ENCODE peak calls at places on chromosomes 11 and 22, in ten cellular contexts. R is iPS DF 6.9; U is left ventricle myocardium inferior; M is NCI-H1092 treated with DMSO at 0.1 percent for 48 hours; F is activated CD8-positive, alpha-beta T cell treated with anti-CD3 and anti-CD28 coated beads, Interleukin-2, amount 10 ng/mL, durations not matched to agents 7 days and 5 days; K is stimulated activated CD4-positive, alpha-beta T cell treated with anti-CD3 and anti-CD28 coated beads, Interleukin-4, amount 100 ng/mL, for 48 hours; W is skeletal muscle cell; B is naive thymus-derived CD8-positive, alpha-beta T cell; X is GM19239; Y is SW480. E is an unnamed sample.

GRCh38 chr11:1912314-1912878 is 7.1 kb upstream of the TNNT3 start:
- DNase-seq in R (no peak), W (no peak), Y (no peak), U (peak; percentile 16), B (no peak), F (no peak), X (no peak), K (no peak), M (no peak), E (no peak)

GRCh38 chr11:8634498-8634897 is 40.5 kb upstream of the STK33 start:
- DNase-seq in W (no peak), M (no peak), K (no peak), Y (no peak), B (no peak), R (no peak), F (no peak), X (no peak), U (no peak), E (no peak)

GRCh38 chr11:10295056-10295901 is 1.3 kb upstream of the SBF2 start:
- DNase-seq in B (peak; percentile 11), X (no peak), K (no peak), U (no peak), W (no peak), M (no peak), R (no peak), Y (no peak), F (no peak), E (no peak)

GRCh38 chr11:74707602-74708510 is 23.4 kb downstream of the CHRDL2 start:
- DNase-seq in U (no peak), Y (no peak), X (no peak), R (no peak), B (no peak), F (no peak), K (no peak), M (no peak), W (no peak), E (no peak)

GRCh38 chr11:64918056-64918455 is 1.0 kb upstream of the ATG2A start:
- DNase-seq in B (no peak), X (no peak), U (no peak), R (no peak), M (peak; percentile 10), W (peak; percentile 17), F (peak; percentile 40), K (no peak), Y (no peak), E (no peak)

GRCh38 chr11:31958086-31958735 is 132.7 kb upstream of the RCN1 start:
- DNase-seq in K (peak; percentile 61), Y (peak; percentile 31), F (peak; percentile 66), U (peak; percentile 75), X (peak; percentile 45), W (no peak), R (peak; percentile 54), M (no peak), B (peak; percentile 41), E (peak; percentile 46)

GRCh38 chr22:43726964-43727543 is 85.1 kb downstream of the EFCAB6 start:
- DNase-seq in Y (no peak), R (no peak), U (no peak), M (no peak), B (no peak), X (no peak), W (no peak), F (no peak), K (no peak), E (no peak)

GRCh38 chr11:57530215-57530595 is 349 bp downstream of the TIMM10 start:
- DNase-seq in X (no peak), Y (peak; percentile 10), B (no peak), F (no peak), M (no peak), R (no peak), U (no peak), K (no peak), W (no peak), E (peak; percentile 66)

GRCh38 chr11:87926250-87926970 is 248.8 kb downstream of the RAB38 start:
- DNase-seq in U (no peak), R (no peak), M (no peak), F (no peak), B (no peak), Y (peak; percentile 23), K (no peak), X (no peak), W (peak; percentile 88), E (no peak)

GRCh38 chr22:17117890-17118289 is 3.3 kb downstream of the TMEM121B start:
- DNase-seq in R (no peak), U (no peak), W (no peak), B (peak; percentile 41), X (no peak), K (no peak), F (peak; percentile 41), Y (no peak), M (no peak), E (no peak)

GRCh38 chr11:1928891-1929541 is 9.5 kb downstream of the TNNT3 start:
- DNase-seq in Y (no peak), F (no peak), R (no peak), X (no peak), M (no peak), W (no peak), B (no peak), U (no peak), K (no peak), E (no peak)

GRCh38 chr11:58227956-58228615 is 632 bp downstream of the OR10Q1 start:
- DNase-seq in B (no peak), X (no peak), U (no peak), M (no peak), W (no peak), R (no peak), K (no peak), Y (no peak), F (no peak), E (no peak)

GRCh38 chr22:22748297-22748743 is 103.9 kb downstream of the GGTLC2 start:
- DNase-seq in M (peak; percentile 1), X (peak; percentile 19), K (peak; percentile 6), F (peak; percentile 63), Y (peak; percentile 14), R (no peak), W (peak; percentile 19), B (peak; percentile 17), U (no peak), E (peak; percentile 61)

GRCh38 chr11:13772223-13773046 is 104.0 kb downstream of the FAR1 start:
- DNase-seq in R (peak; percentile 61), U (no peak), X (peak; percentile 9), K (no peak), F (peak; percentile 57), Y (peak; percentile 74), B (peak; percentile 80), M (peak; percentile 86), W (peak; percentile 11), E (no peak)

E was measured in stimulated activated effector memory CD8-positive, alpha-beta T cell treated with anti-CD3 and anti-CD28 coated beads, Interleukin-12 subunit alpha, Interleukin-12 subunit beta, amount 100 ng/mL, for 72 hours.